ENCODE peak calls at places on chromosomes 3 and 15, in nine cellular contexts. V is spleen, L is vagina, O is GM23338, S is stomach, Q is HCT116, B is suprapubic skin, J is breast epithelium, X is endothelial cell of umbilical vein. W is an unnamed sample.

GRCh38 chr15:44066211-44066827 is 128.8 kb downstream of the FRMD5 start:
- DNase-seq in V (no peak), L (no peak), O (peak; percentile 95), S (peak; percentile 68), Q (peak; percentile 68), B (no peak), J (no peak), X (peak; percentile 87), W (no peak)

GRCh38 chr3:45666729-45667440 is 22.3 kb upstream of the SACM1L start:
- DNase-seq in V (no peak), L (no peak), O (no peak), S (no peak), Q (no peak), B (no peak), J (no peak), X (peak; percentile 41), W (no peak)

GRCh38 chr15:79811406-79812405 is 85.1 kb downstream of the MTHFS start:
- DNase-seq in V (no peak), L (no peak), O (no peak), S (peak; percentile 81), Q (no peak), B (peak; percentile 86), J (peak; percentile 78), X (no peak), W (peak; percentile 87)

GRCh38 chr3:54557538-54558419 is 370.1 kb downstream of the LRTM1 start:
- DNase-seq in V (no peak), L (no peak), O (no peak), S (no peak), Q (no peak), B (no peak), J (peak; percentile 27), X (no peak), W (no peak)

GRCh38 chr3:133038731-133039398 is 674 bp downstream of the TMEM108 start:
- DNase-seq in V (no peak), L (no peak), O (peak; percentile 76), S (peak; percentile 29), Q (no peak), B (no peak), J (no peak), X (no peak), W (peak; percentile 57)

GRCh38 chr3:156820687-156821070 is 5.5 kb upstream of the LEKR1 start:
- DNase-seq in V (no peak), L (no peak), O (no peak), S (no peak), Q (no peak), B (no peak), J (no peak), X (peak; percentile 48), W (no peak)

GRCh38 chr3:181417748-181418147 is 294.0 kb upstream of the SOX2 start:
- DNase-seq in V (no peak), L (no peak), O (peak; percentile 28), S (no peak), Q (no peak), B (no peak), J (no peak), X (no peak), W (no peak)

GRCh38 chr3:160018959-160019358 is 30.3 kb downstream of the IL12A start:
- DNase-seq in V (no peak), L (no peak), O (no peak), S (no peak), Q (no peak), B (no peak), J (no peak), X (no peak), W (no peak)

GRCh38 chr3:175102161-175102560 is 243.0 kb downstream of the NAALADL2 start:
- DNase-seq in V (no peak), L (no peak), O (no peak), S (no peak), Q (no peak), B (no peak), J (no peak), X (no peak), W (no peak)

GRCh38 chr15:70056091-70056680 is 41.5 kb downstream of the TLE3 start:
- DNase-seq in V (peak; percentile 65), L (no peak), O (no peak), S (no peak), Q (no peak), B (peak; percentile 52), J (no peak), X (no peak), W (peak; percentile 51)

DNA sequence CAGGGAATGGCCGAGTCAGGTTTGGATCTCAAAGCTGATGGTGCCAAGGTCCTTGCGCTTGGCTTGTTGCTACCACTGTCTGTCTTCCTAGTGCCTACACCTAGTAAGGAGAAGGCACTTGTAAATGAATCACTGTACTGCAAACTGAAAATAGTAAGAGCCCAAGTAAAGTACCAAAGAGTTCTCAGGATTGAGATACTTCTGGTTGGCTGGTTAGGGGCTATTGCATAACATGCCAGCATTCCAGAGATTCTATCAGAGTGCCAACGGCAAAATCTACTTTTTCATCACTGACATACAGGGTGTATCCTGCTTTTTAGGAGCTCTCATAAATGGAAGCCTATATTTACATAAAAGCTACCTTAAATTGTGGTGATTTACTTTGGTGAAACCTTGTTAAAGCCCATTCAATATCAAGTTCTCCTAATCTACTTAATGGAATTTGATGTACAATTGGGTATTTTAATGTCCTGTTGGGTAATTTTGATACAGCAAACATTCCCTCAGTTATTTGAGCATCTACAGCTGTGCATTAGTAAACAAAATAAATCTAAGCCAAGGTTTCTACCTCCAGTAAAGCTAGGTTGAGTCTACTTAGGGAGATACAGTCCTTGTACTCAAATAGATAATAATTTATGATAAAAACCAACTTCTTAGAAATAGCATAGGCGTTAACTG is 30.7 kb upstream of the CHD2 start:
- DNase-seq in V (no peak), L (no peak), O (no peak), S (no peak), Q (no peak), B (no peak), J (peak; percentile 55), X (no peak), W (no peak)
- TF ChIP-seq POLR2AphosphoS5 in V (no peak), L (peak; percentile 65), O (no peak), S (no peak), Q (no peak), B (no peak), J (peak; percentile 42), X (no peak), W (peak; percentile 25)

GRCh38 chr3:52983336-52983807 is 62.5 kb downstream of the SFMBT1 start:
- DNase-seq in V (no peak), L (no peak), O (no peak), S (no peak), Q (no peak), B (no peak), J (no peak), X (no peak), W (no peak)

GRCh38 chr3:52983828-52984227 is 62.0 kb downstream of the SFMBT1 start:
- DNase-seq in V (no peak), L (no peak), O (no peak), S (no peak), Q (no peak), B (no peak), J (no peak), X (no peak), W (no peak)

GRCh38 chr3:52990637-52991036 is 55.2 kb downstream of the SFMBT1 start:
- DNase-seq in V (no peak), L (no peak), O (no peak), S (no peak), Q (no peak), B (no peak), J (no peak), X (no peak), W (no peak)

GRCh38 chr3:52986049-52986448 is 59.8 kb downstream of the SFMBT1 start:
- DNase-seq in V (no peak), L (no peak), O (no peak), S (no peak), Q (no peak), B (no peak), J (no peak), X (no peak), W (no peak)

DNA sequence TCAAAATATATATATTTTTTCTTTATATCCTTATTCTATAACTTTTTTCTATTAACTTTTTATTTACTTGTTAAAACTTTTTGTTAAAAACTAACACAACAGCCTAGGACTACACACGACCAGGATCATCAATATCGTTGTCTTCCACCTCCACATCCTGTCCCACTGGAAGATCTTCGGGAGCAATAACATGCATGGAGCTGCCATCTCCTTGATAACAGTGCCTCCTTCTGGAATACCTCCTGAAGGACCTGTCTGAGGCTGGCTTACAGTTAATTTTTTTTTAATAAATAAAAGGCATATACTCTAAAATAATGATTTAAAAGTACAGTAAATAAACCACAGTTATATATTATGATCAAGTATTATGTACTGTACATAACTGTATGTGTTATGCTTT is 58.9 kb downstream of the SFMBT1 start:
- DNase-seq in V (no peak), L (no peak), O (peak; percentile 57), S (no peak), Q (no peak), B (no peak), J (no peak), X (peak; percentile 40), W (no peak)
- TF ChIP-seq CTCF in V (no peak), L (no peak), O (peak; percentile 63), S (no peak), Q (peak; percentile 39), B (no peak), J (no peak), X (peak; percentile 6), W (no peak)

DNA sequence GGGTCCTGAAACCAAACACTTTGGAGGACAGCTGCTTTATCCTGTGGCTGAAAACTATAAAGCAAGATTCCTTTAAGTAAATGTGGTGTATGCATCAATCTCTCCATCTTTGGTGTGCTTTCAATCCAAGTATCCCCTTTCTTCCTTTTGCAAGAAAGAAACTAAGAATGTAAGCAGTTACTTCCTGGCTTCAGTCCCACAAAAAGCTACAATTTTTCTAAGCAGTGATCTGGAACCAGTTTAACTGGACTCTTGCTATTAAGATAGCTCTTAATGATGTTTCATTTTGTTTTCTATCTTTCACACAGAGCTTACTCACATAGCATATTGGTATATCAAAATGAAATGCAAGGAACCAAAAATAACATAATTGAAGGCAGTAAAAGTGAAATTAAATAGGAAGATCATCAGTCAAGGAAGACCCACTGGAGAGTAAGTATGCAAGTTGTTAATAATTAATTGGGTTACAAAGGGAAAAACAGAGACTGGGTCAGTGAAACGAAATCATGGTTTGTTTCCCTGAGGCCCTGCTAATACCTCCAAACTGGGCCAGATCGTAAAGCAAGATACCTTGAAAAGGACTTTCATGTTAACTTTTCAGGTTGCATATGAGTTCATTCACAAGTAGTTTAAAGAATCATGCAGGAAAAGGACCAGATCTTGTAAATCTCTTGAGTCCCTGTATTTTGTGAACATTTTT is 41.8 kb downstream of the GPR160 start:
- DNase-seq in V (no peak), L (no peak), O (no peak), S (no peak), Q (no peak), B (no peak), J (no peak), X (no peak), W (no peak)
- TF ChIP-seq POLR2AphosphoS5 in V (no peak), L (no peak), O (no peak), S (no peak), Q (no peak), B (no peak), J (no peak), X (no peak), W (no peak)

DNA sequence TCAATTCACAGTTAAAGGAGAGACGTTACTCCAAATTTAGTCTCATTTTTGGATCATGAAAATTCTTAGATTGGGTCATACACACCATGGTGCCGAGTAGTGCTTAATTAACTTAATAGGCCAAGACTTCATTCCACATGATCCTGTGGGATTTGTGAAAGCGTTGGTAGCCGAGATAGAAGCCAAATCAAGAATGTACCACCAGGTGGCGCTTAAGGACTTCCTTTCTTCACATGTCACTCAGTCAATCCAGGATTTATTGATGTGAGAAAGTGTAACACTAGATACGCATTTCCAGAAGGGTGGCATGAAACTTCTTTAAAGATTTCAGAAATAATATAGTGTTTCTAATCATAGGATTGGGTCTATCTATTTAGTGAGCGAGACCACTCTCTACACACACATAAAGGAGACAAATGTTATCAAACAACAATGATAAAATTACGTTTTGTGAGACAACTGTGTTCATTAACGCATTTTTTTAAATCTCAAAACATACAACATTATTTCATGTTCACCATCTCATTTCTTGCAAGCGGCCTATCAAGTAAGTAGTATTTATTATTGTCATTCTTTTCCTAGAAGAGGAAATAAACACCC is 436.1 kb downstream of the CHL1 start:
- DNase-seq in V (no peak), L (no peak), O (peak; percentile 70), S (peak; percentile 37), Q (peak; percentile 35), B (no peak), J (no peak), X (peak; percentile 26), W (no peak)
- TF ChIP-seq CTCF in V (peak; percentile 41), L (peak; percentile 14), O (peak; percentile 52), S (no peak), Q (no peak), B (peak; percentile 54), J (peak; percentile 32), X (peak; percentile 54), W (no peak)